ENCODE peak calls at places on chromosomes 2 and 18, in five cellular contexts. One of them, this sample, is unnamed.

GRCh38 chr18:80154293-80154692 is 45.2 kb downstream of the ADNP2 start:
- DNase-seq in upper lobe of right lung: no peak
- DNase-seq in mammary epithelial cell: no peak
- DNase-seq in esophagus squamous epithelium: no peak
- DNase-seq in AG04450: no peak
- DNase-seq in this sample: peak; percentile 32

GRCh38 chr2:144513388-144514100 is 6.4 kb downstream of the ZEB2 start:
- DNase-seq in upper lobe of right lung: no peak
- DNase-seq in mammary epithelial cell: no peak
- DNase-seq in esophagus squamous epithelium: no peak
- DNase-seq in AG04450: no peak
- DNase-seq in this sample: no peak

GRCh38 chr18:23307567-23308295 is 145.4 kb upstream of the RIOK3 start:
- DNase-seq in upper lobe of right lung: no peak
- DNase-seq in mammary epithelial cell: peak; percentile 41
- DNase-seq in esophagus squamous epithelium: no peak
- DNase-seq in AG04450: no peak
- DNase-seq in this sample: no peak

GRCh38 chr2:235529621-235530020 is 35.8 kb downstream of the AGAP1 start:
- DNase-seq in upper lobe of right lung: peak; percentile 36
- DNase-seq in mammary epithelial cell: no peak
- DNase-seq in esophagus squamous epithelium: no peak
- DNase-seq in AG04450: no peak
- DNase-seq in this sample: no peak

GRCh38 chr18:34494359-34494696 is 215.8 kb upstream of the DTNA start:
- DNase-seq in upper lobe of right lung: no peak
- DNase-seq in mammary epithelial cell: no peak
- DNase-seq in esophagus squamous epithelium: no peak
- DNase-seq in AG04450: no peak
- DNase-seq in this sample: no peak

GRCh38 chr2:135997380-135997779 is 12.0 kb upstream of the DARS1 start:
- DNase-seq in upper lobe of right lung: peak; percentile 79
- DNase-seq in mammary epithelial cell: no peak
- DNase-seq in esophagus squamous epithelium: no peak
- DNase-seq in AG04450: no peak
- DNase-seq in this sample: no peak

GRCh38 chr2:134002391-134002790 is 251.5 kb upstream of the MGAT5 start:
- DNase-seq in upper lobe of right lung: no peak
- DNase-seq in mammary epithelial cell: peak; percentile 44
- DNase-seq in esophagus squamous epithelium: no peak
- DNase-seq in AG04450: no peak
- DNase-seq in this sample: peak; percentile 77

GRCh38 chr2:43152186-43152585 is 74.2 kb downstream of the ZFP36L2 start:
- DNase-seq in upper lobe of right lung: no peak
- DNase-seq in mammary epithelial cell: no peak
- DNase-seq in esophagus squamous epithelium: no peak
- DNase-seq in AG04450: no peak
- DNase-seq in this sample: no peak

GRCh38 chr2:113876503-113877387 is 13.1 kb upstream of the ACTR3 start:
- DNase-seq in upper lobe of right lung: peak; percentile 69
- DNase-seq in mammary epithelial cell: peak; percentile 88
- DNase-seq in esophagus squamous epithelium: no peak
- DNase-seq in AG04450: no peak
- DNase-seq in this sample: peak; percentile 92

GRCh38 chr18:39571511-39571910 is 2005.9 kb upstream of the CELF4 start:
- DNase-seq in upper lobe of right lung: no peak
- DNase-seq in mammary epithelial cell: no peak
- DNase-seq in esophagus squamous epithelium: no peak
- DNase-seq in AG04450: no peak
- DNase-seq in this sample: peak; percentile 20

GRCh38 chr18:72107647-72108046 is 436.5 kb downstream of the CBLN2 start:
- DNase-seq in upper lobe of right lung: no peak
- DNase-seq in mammary epithelial cell: no peak
- DNase-seq in esophagus squamous epithelium: no peak
- DNase-seq in AG04450: no peak
- DNase-seq in this sample: no peak

GRCh38 chr2:23620841-23621341 is 235.9 kb downstream of the KLHL29 start:
- DNase-seq in upper lobe of right lung: peak; percentile 57
- DNase-seq in mammary epithelial cell: no peak
- DNase-seq in esophagus squamous epithelium: no peak
- DNase-seq in AG04450: no peak
- DNase-seq in this sample: no peak

GRCh38 chr2:10345126-10345525 is 42.4 kb downstream of the HPCAL1 start:
- DNase-seq in upper lobe of right lung: no peak
- DNase-seq in mammary epithelial cell: no peak
- DNase-seq in esophagus squamous epithelium: no peak
- DNase-seq in AG04450: no peak
- DNase-seq in this sample: no peak

GRCh38 chr2:57210855-57211254 is 835.8 kb upstream of the VRK2 start:
- DNase-seq in upper lobe of right lung: no peak
- DNase-seq in mammary epithelial cell: no peak
- DNase-seq in esophagus squamous epithelium: no peak
- DNase-seq in AG04450: no peak
- DNase-seq in this sample: no peak

GRCh38 chr2:176158855-176159677 is 2.0 kb downstream of the HOXD3 start:
- DNase-seq in upper lobe of right lung: no peak
- DNase-seq in mammary epithelial cell: no peak
- DNase-seq in esophagus squamous epithelium: no peak
- DNase-seq in AG04450: no peak
- DNase-seq in this sample: no peak

GRCh38 chr2:58764321-58765099 is 523.4 kb upstream of the FANCL start:
- DNase-seq in upper lobe of right lung: no peak
- DNase-seq in mammary epithelial cell: no peak
- DNase-seq in esophagus squamous epithelium: no peak
- DNase-seq in AG04450: no peak
- DNase-seq in this sample: no peak

GRCh38 chr2:207051345-207051959 is 112.1 kb downstream of the CPO start:
- DNase-seq in upper lobe of right lung: no peak
- DNase-seq in mammary epithelial cell: peak; percentile 57
- DNase-seq in esophagus squamous epithelium: no peak
- DNase-seq in AG04450: no peak
- DNase-seq in this sample: peak; percentile 27

GRCh38 chr2:144083211-144083610 is 436.7 kb downstream of the ZEB2 start:
- DNase-seq in upper lobe of right lung: no peak
- DNase-seq in mammary epithelial cell: peak; percentile 85
- DNase-seq in esophagus squamous epithelium: no peak
- DNase-seq in AG04450: no peak
- DNase-seq in this sample: peak; percentile 78

GRCh38 chr18:67476585-67476984 is 39.9 kb downstream of the DSEL start:
- DNase-seq in upper lobe of right lung: no peak
- DNase-seq in mammary epithelial cell: no peak
- DNase-seq in esophagus squamous epithelium: no peak
- DNase-seq in AG04450: no peak
- DNase-seq in this sample: no peak

GRCh38 chr2:239912938-239913631 is 112.1 kb downstream of the NDUFA10 start:
- DNase-seq in upper lobe of right lung: no peak
- DNase-seq in mammary epithelial cell: no peak
- DNase-seq in esophagus squamous epithelium: no peak
- DNase-seq in AG04450: no peak
- DNase-seq in this sample: no peak

GRCh38 chr18:79510731-79511141 is 115.0 kb downstream of the NFATC1 start:
- DNase-seq in upper lobe of right lung: peak; percentile 60
- DNase-seq in mammary epithelial cell: no peak
- DNase-seq in esophagus squamous epithelium: no peak
- DNase-seq in AG04450: no peak
- DNase-seq in this sample: no peak

GRCh38 chr2:95276888-95277245 is 2.6 kb downstream of the PROM2 start:
- DNase-seq in upper lobe of right lung: peak; percentile 44
- DNase-seq in mammary epithelial cell: no peak
- DNase-seq in esophagus squamous epithelium: no peak
- DNase-seq in AG04450: no peak
- DNase-seq in this sample: no peak

GRCh38 chr2:179580378-179581146 is 280.9 kb downstream of the ZNF385B start:
- DNase-seq in upper lobe of right lung: no peak
- DNase-seq in mammary epithelial cell: no peak
- DNase-seq in esophagus squamous epithelium: no peak
- DNase-seq in AG04450: no peak
- DNase-seq in this sample: no peak

GRCh38 chr2:83368461-83368860 is 1090.6 kb downstream of the SUCLG1 start:
- DNase-seq in upper lobe of right lung: no peak
- DNase-seq in mammary epithelial cell: no peak
- DNase-seq in esophagus squamous epithelium: no peak
- DNase-seq in AG04450: no peak
- DNase-seq in this sample: no peak

GRCh38 chr2:158042245-158042644 is 59.4 kb upstream of the UPP2 start:
- DNase-seq in upper lobe of right lung: no peak
- DNase-seq in mammary epithelial cell: no peak
- DNase-seq in esophagus squamous epithelium: no peak
- DNase-seq in AG04450: no peak
- DNase-seq in this sample: peak; percentile 50

GRCh38 chr2:219207254-219207883 is 787 bp downstream of the ZFAND2B start:
- DNase-seq in upper lobe of right lung: no peak
- DNase-seq in mammary epithelial cell: no peak
- DNase-seq in esophagus squamous epithelium: no peak
- DNase-seq in AG04450: no peak
- DNase-seq in this sample: no peak

GRCh38 chr2:219207884-219208740 is 1.5 kb downstream of the ZFAND2B start:
- DNase-seq in upper lobe of right lung: no peak
- DNase-seq in mammary epithelial cell: peak; percentile 7
- DNase-seq in esophagus squamous epithelium: no peak
- DNase-seq in AG04450: no peak
- DNase-seq in this sample: peak; percentile 25

GRCh38 chr2:219209236-219209635 is 2.7 kb downstream of the ZFAND2B start:
- DNase-seq in upper lobe of right lung: no peak
- DNase-seq in mammary epithelial cell: no peak
- DNase-seq in esophagus squamous epithelium: no peak
- DNase-seq in AG04450: no peak
- DNase-seq in this sample: no peak

GRCh38 chr2:219210572-219211362 is 4.2 kb downstream of the ZFAND2B start:
- DNase-seq in upper lobe of right lung: no peak
- DNase-seq in mammary epithelial cell: no peak
- DNase-seq in esophagus squamous epithelium: no peak
- DNase-seq in AG04450: no peak
- DNase-seq in this sample: no peak

GRCh38 chr2:219209818-219210571 is 3.4 kb downstream of the ZFAND2B start:
- DNase-seq in upper lobe of right lung: no peak
- DNase-seq in mammary epithelial cell: no peak
- DNase-seq in esophagus squamous epithelium: no peak
- DNase-seq in AG04450: no peak
- DNase-seq in this sample: no peak
- H3K4me3 ChIP-seq in upper lobe of right lung: no peak overlapping the region
- H3K4me3 ChIP-seq in mammary epithelial cell: no peak overlapping the region
- H3K4me3 ChIP-seq in esophagus squamous epithelium: no peak overlapping the region
- H3K4me3 ChIP-seq in AG04450: no peak overlapping the region
- H3K4me3 ChIP-seq in this sample: no peak overlapping the region

GRCh38 chr2:101814752-101815151 is 117.2 kb downstream of the MAP4K4 start:
- DNase-seq in upper lobe of right lung: no peak
- DNase-seq in mammary epithelial cell: no peak
- DNase-seq in esophagus squamous epithelium: no peak
- DNase-seq in AG04450: no peak
- DNase-seq in this sample: no peak

GRCh38 chr2:101816598-101816997 is 119.1 kb downstream of the MAP4K4 start:
- DNase-seq in upper lobe of right lung: no peak
- DNase-seq in mammary epithelial cell: no peak
- DNase-seq in esophagus squamous epithelium: no peak
- DNase-seq in AG04450: no peak
- DNase-seq in this sample: no peak

GRCh38 chr2:101815154-101815553 is 117.6 kb downstream of the MAP4K4 start:
- DNase-seq in upper lobe of right lung: no peak
- DNase-seq in mammary epithelial cell: no peak
- DNase-seq in esophagus squamous epithelium: no peak
- DNase-seq in AG04450: no peak
- DNase-seq in this sample: no peak

GRCh38 chr2:101817488-101817887 is 120.0 kb downstream of the MAP4K4 start:
- DNase-seq in upper lobe of right lung: no peak
- DNase-seq in mammary epithelial cell: no peak
- DNase-seq in esophagus squamous epithelium: no peak
- DNase-seq in AG04450: no peak
- DNase-seq in this sample: no peak

DNA sequence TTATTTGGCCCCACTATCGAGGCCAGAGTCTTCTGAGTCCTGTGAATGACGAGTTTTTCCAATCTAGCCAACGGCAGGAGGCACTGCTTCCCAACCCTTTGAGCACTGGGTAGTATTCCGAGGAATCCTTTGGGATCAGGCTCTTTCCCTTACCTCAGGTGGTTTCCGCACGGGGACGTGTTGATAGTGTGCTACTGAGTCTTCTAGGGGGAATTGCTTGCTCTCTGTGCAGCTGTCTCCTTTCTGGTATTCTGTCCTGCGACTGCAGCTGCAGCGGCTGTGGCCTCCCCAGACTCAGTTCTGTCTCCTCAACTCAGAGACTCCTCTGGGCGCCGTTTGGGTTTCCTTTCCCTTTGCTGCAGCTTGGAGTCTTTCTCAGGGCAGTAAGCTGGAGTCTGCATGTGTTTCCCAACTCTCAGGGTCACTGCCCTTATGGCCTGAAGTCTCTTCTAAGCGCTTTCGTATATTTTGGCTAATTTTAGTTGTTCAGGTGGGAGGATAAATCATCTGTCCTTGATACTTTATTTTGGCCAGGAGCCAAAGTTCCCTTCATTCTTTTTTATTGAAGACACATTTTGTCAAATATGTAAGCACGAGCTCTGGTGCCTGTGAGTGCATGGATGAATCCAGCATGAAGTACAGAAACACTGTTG is 118.4 kb downstream of the MAP4K4 start:
- DNase-seq in upper lobe of right lung: no peak
- DNase-seq in mammary epithelial cell: no peak
- DNase-seq in esophagus squamous epithelium: no peak
- DNase-seq in AG04450: no peak
- DNase-seq in this sample: no peak
- TF ChIP-seq CTCF in upper lobe of right lung: no peak
- TF ChIP-seq CTCF in mammary epithelial cell: no peak
- TF ChIP-seq CTCF in esophagus squamous epithelium: no peak
- TF ChIP-seq CTCF in AG04450: no peak
- TF ChIP-seq CTCF in this sample: no peak

GRCh38 chr18:5983479-5983878 is 88.2 kb upstream of the TMEM200C start:
- DNase-seq in upper lobe of right lung: no peak
- DNase-seq in mammary epithelial cell: no peak
- DNase-seq in esophagus squamous epithelium: no peak
- DNase-seq in AG04450: no peak
- DNase-seq in this sample: no peak
- H3K27me3 ChIP-seq in upper lobe of right lung: no peaks in the 10 kb centered on the region
- H3K27me3 ChIP-seq in mammary epithelial cell: no peaks in the 10 kb centered on the region
- H3K27me3 ChIP-seq in esophagus squamous epithelium: no peaks in the 10 kb centered on the region
- H3K27me3 ChIP-seq in AG04450: no peaks in the 10 kb centered on the region
- H3K27me3 ChIP-seq in this sample: no peaks in the 10 kb centered on the region

DNA sequence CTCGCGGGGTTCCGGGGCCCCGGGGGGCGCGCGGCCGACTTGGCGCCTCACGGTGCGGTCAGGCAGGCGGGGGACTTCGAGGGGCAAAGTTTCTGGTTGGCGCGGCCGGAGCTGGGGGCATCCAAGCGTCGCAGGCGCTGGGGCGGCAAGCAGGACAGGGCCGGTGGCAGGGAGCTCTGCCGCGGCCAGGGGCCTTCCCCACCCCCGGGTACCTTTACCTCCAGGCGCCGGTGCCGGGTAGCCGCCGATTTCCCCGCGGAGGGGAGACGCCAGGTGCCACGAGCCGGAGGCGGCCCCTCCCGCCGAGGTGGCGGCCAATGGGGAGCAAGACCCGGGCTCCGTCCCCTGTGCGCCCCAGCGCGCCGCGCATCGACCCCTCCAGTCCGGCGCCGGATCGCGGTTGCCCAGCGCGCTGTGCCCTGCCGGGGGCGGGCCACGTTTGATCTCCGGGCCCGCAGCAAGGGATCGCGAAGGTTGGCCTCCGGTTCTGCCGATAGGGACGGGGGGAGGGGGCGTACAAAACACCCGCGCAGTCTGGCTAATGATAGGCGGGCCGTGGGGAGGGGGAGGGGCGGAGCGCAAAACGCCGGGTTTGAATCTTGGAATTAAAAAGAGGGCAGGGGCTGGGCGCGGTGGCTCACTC is at the start of gene ST8SIA5:
- DNase-seq in upper lobe of right lung: no peak
- DNase-seq in mammary epithelial cell: no peak
- DNase-seq in esophagus squamous epithelium: no peak
- DNase-seq in AG04450: no peak
- DNase-seq in this sample: no peak
- H3K4me3 ChIP-seq in upper lobe of right lung: peak within 1 kb of the TSS; percentile 14
- H3K4me3 ChIP-seq in mammary epithelial cell: no peak within 1 kb of the TSS
- H3K4me3 ChIP-seq in esophagus squamous epithelium: no peak within 1 kb of the TSS
- H3K4me3 ChIP-seq in AG04450: peak within 1 kb of the TSS; percentile 31
- H3K4me3 ChIP-seq in this sample: no peak within 1 kb of the TSS

This sample was measured in bronchial epithelial cell.